ENCODE peak calls at places on chromosomes 12 and 14, in six cellular contexts. P is hepatocyte; Y is aorta; R is CD8-positive, alpha-beta T cell; A is neuronal stem cell; Z is fibroblast of lung. E is an unnamed sample.

GRCh38 chr12:25935355-25936144 is 22.9 kb upstream of the RASSF8 start:
- DNase-seq in P (no peak), Y (no peak), R (no peak), A (no peak), Z (no peak), E (no peak)

GRCh38 chr14:51865953-51866747 is 5.7 kb downstream of the GNG2 start:
- DNase-seq in P (no peak), Y (no peak), R (no peak), A (no peak), Z (no peak), E (no peak)

GRCh38 chr12:132560831-132561783 is 49.3 kb downstream of the LRCOL1 start:
- DNase-seq in P (peak; percentile 78), Y (no peak), R (peak; percentile 66), A (peak; percentile 78), Z (peak; percentile 65), E (no peak)

GRCh38 chr12:712172-712863 is 40.1 kb upstream of the WNK1 start:
- DNase-seq in P (no peak), Y (no peak), R (no peak), A (no peak), Z (peak; percentile 15), E (no peak)

GRCh38 chr12:65615091-65615490 is 209.2 kb upstream of the HMGA2 start:
- DNase-seq in P (peak; percentile 42), Y (no peak), R (no peak), A (no peak), Z (peak; percentile 96), E (no peak)

GRCh38 chr12:50677858-50678257 is 86.0 kb upstream of the ATF1 start:
- DNase-seq in P (no peak), Y (no peak), R (no peak), A (no peak), Z (peak; percentile 36), E (no peak)

GRCh38 chr14:35158951-35159653 is 36.8 kb downstream of the PRORP start:
- DNase-seq in P (peak; percentile 5), Y (no peak), R (no peak), A (peak; percentile 33), Z (no peak), E (no peak)

GRCh38 chr12:52049286-52049685 is 2.0 kb upstream of the NR4A1 start:
- DNase-seq in P (no peak), Y (no peak), R (no peak), A (no peak), Z (no peak), E (no peak)

GRCh38 chr14:34920339-34920738 is 45.2 kb upstream of the BAZ1A start:
- DNase-seq in P (no peak), Y (no peak), R (no peak), A (no peak), Z (peak; percentile 11), E (no peak)

GRCh38 chr14:93033983-93034670 is 81.6 kb downstream of the ITPK1 start:
- DNase-seq in P (no peak), Y (no peak), R (peak; percentile 65), A (no peak), Z (no peak), E (no peak)

GRCh38 chr12:48044396-48044795 is 40.1 kb upstream of the COL2A1 start:
- DNase-seq in P (no peak), Y (no peak), R (no peak), A (no peak), Z (no peak), E (no peak)

GRCh38 chr12:111438501-111438900 is 32.8 kb downstream of the SH2B3 start:
- DNase-seq in P (peak; percentile 54), Y (peak; percentile 75), R (peak; percentile 80), A (no peak), Z (peak; percentile 25), E (no peak)

GRCh38 chr12:15276088-15276698 is 46.1 kb upstream of the PTPRO start:
- DNase-seq in P (peak; percentile 58), Y (no peak), R (no peak), A (peak; percentile 56), Z (peak; percentile 70), E (peak; percentile 33)

GRCh38 chr14:42715316-42715715 is 1108.6 kb downstream of the LRFN5 start:
- DNase-seq in P (no peak), Y (no peak), R (no peak), A (no peak), Z (peak; percentile 66), E (no peak)

GRCh38 chr14:34843011-34843554 is 32.1 kb downstream of the BAZ1A start:
- DNase-seq in P (no peak), Y (no peak), R (no peak), A (no peak), Z (peak; percentile 75), E (no peak)

GRCh38 chr14:97602438-97603117 is 805.4 kb downstream of the VRK1 start:
- DNase-seq in P (no peak), Y (no peak), R (peak; percentile 80), A (no peak), Z (no peak), E (no peak)

GRCh38 chr14:70833884-70834283 is 24.6 kb upstream of the MAP3K9 start:
- DNase-seq in P (no peak), Y (no peak), R (no peak), A (no peak), Z (no peak), E (no peak)

GRCh38 chr14:30842431-30842830 is 31.9 kb upstream of the COCH start:
- DNase-seq in P (no peak), Y (no peak), R (no peak), A (no peak), Z (no peak), E (no peak)

GRCh38 chr12:78455991-78456390 is 408.6 kb upstream of the SYT1 start:
- DNase-seq in P (no peak), Y (no peak), R (no peak), A (no peak), Z (no peak), E (no peak)

GRCh38 chr12:13339538-13339937 is 143.0 kb downstream of the EMP1 start:
- DNase-seq in P (peak; percentile 51), Y (no peak), R (no peak), A (no peak), Z (no peak), E (no peak)

GRCh38 chr12:50127546-50127945 is 15.5 kb downstream of the COX14 start:
- DNase-seq in P (no peak), Y (no peak), R (no peak), A (no peak), Z (no peak), E (no peak)

GRCh38 chr14:76829016-76829365 is 2.8 kb downstream of the LRRC74A start:
- DNase-seq in P (no peak), Y (no peak), R (no peak), A (no peak), Z (no peak), E (no peak)

GRCh38 chr12:50217202-50217601 is 50.0 kb upstream of the CERS5 start:
- DNase-seq in P (no peak), Y (no peak), R (no peak), A (no peak), Z (no peak), E (no peak)

DNA sequence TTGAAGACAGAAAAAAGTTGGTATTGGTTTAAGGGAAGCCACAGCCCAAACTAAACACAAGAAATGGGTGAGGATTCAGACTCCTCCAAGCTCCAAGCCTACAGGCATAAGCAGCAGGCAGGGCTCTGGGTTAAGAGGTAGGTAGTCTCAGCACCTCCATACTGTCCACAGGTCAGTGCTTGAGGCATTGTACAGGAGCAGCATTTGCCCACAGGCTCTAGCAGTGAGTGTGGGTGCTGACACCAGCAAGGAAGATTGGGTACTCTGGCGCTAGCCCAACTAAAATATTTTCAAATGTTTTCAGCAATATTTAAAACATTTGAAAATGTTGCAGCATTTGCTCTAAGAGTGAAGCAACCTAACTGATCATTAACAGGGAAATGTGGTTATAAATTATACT is 33.1 kb downstream of the FERMT2 start:
- DNase-seq in P (no peak), Y (no peak), R (no peak), A (no peak), Z (peak; percentile 53), E (no peak)
- H3K4me1 ChIP-seq in P (peaks cover 7% of the 10 kb centered on the region), Y (peaks cover 9% of the 10 kb centered on the region), R (peaks cover 25% of the 10 kb centered on the region), A (no peaks in the 10 kb centered on the region), Z (peaks cover 22% of the 10 kb centered on the region), E (peaks cover 3% of the 10 kb centered on the region)

GRCh38 chr14:96106891-96107290 is 67.7 kb downstream of the C14orf132 start:
- DNase-seq in P (no peak), Y (no peak), R (no peak), A (no peak), Z (no peak), E (no peak)

GRCh38 chr14:96103560-96104460 is 64.6 kb downstream of the C14orf132 start:
- DNase-seq in P (no peak), Y (no peak), R (no peak), A (no peak), Z (no peak), E (no peak)

GRCh38 chr14:96105089-96105920 is 66.1 kb downstream of the C14orf132 start:
- DNase-seq in P (no peak), Y (no peak), R (no peak), A (no peak), Z (no peak), E (no peak)

GRCh38 chr14:96104469-96105057 is 65.4 kb downstream of the C14orf132 start:
- DNase-seq in P (peak; percentile 80), Y (peak; percentile 80), R (no peak), A (no peak), Z (peak; percentile 100), E (no peak)

GRCh38 chr14:96105921-96106441 is 66.8 kb downstream of the C14orf132 start:
- DNase-seq in P (no peak), Y (no peak), R (no peak), A (no peak), Z (peak; percentile 59), E (no peak)
- H3K27ac ChIP-seq in P (no peak overlapping the region), Y (no peak overlapping the region), R (no peak overlapping the region), A (no peak overlapping the region), Z (no peak overlapping the region), E (no peak overlapping the region)

DNA sequence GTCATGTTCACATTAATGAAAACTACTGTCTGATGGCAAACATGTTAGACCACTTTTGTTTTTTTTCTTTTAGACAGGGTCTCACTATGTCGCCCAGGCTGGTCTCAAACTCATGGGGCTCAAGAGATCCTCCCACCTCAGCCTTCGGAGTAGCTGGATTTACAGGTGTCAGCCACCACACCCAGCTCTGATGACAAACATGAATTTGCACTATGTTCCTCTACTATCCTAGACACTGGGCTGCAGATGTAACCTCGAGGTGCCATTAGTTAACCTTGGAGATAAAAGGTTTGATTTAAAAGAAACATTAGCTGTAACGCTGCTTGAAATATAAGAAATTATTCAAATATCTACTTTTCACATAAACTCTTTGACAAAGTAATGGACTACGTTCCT is 8.1 kb downstream of the VPS37B start:
- DNase-seq in P (no peak), Y (no peak), R (no peak), A (no peak), Z (no peak), E (no peak)
- H3K4me1 ChIP-seq in P (peaks cover 63% of the 10 kb centered on the region), Y (no peaks in the 10 kb centered on the region), R (peaks cover 76% of the 10 kb centered on the region), A (peaks cover 47% of the 10 kb centered on the region), Z (peaks cover 21% of the 10 kb centered on the region), E (peaks cover 9% of the 10 kb centered on the region)

GRCh38 chr12:109716512-109717389 is 3.1 kb downstream of the FAM222A start:
- DNase-seq in P (no peak), Y (no peak), R (no peak), A (no peak), Z (peak; percentile 40), E (no peak)

GRCh38 chr12:109717390-109718357 is 4.0 kb downstream of the FAM222A start:
- DNase-seq in P (no peak), Y (no peak), R (no peak), A (no peak), Z (no peak), E (no peak)

GRCh38 chr12:109714913-109715244 is 1.3 kb downstream of the FAM222A start:
- DNase-seq in P (no peak), Y (no peak), R (no peak), A (no peak), Z (no peak), E (no peak)

GRCh38 chr12:109715310-109716091 is 1.9 kb downstream of the FAM222A start:
- DNase-seq in P (no peak), Y (no peak), R (no peak), A (no peak), Z (no peak), E (no peak)

GRCh38 chr12:109716092-109716479 is 2.5 kb downstream of the FAM222A start:
- DNase-seq in P (no peak), Y (no peak), R (no peak), A (no peak), Z (no peak), E (no peak)
- H3K27ac ChIP-seq in P (peak overlapping the region; percentile 0), Y (no peak overlapping the region), R (no peak overlapping the region), A (no peak overlapping the region), Z (no peak overlapping the region), E (no peak overlapping the region)

E was measured in iPS DF 6.9.